ENCODE peak calls at places on chromosomes 5 and 9, in five cellular contexts. One of them, this sample, is unnamed.

GRCh38 chr9:25658587-25658986 is 19.7 kb downstream of the TUSC1 start:
- DNase-seq in H9: no peak
- DNase-seq in trophoblast cell: no peak
- DNase-seq in mesenchymal stem cell: no peak
- DNase-seq in neuronal stem cell: no peak
- DNase-seq in this sample: no peak

GRCh38 chr9:22528485-22528884 is 81.9 kb downstream of the DMRTA1 start:
- DNase-seq in H9: no peak
- DNase-seq in mesenchymal stem cell: peak
- DNase-seq in trophoblast cell: no peak
- DNase-seq in neuronal stem cell: no peak
- DNase-seq in this sample: no peak

GRCh38 chr5:116847960-116848359 is 273.3 kb upstream of the SEMA6A start:
- DNase-seq in neuronal stem cell: no peak
- DNase-seq in H9: no peak
- DNase-seq in trophoblast cell: no peak
- DNase-seq in mesenchymal stem cell: no peak
- DNase-seq in this sample: no peak

GRCh38 chr5:7244208-7244607 is 151.7 kb upstream of the ADCY2 start:
- DNase-seq in neuronal stem cell: no peak
- DNase-seq in mesenchymal stem cell: no peak
- DNase-seq in H9: no peak
- DNase-seq in trophoblast cell: no peak
- DNase-seq in this sample: no peak

GRCh38 chr9:126561582-126561981 is 52.1 kb upstream of the LMX1B start:
- DNase-seq in mesenchymal stem cell: no peak
- DNase-seq in neuronal stem cell: no peak
- DNase-seq in trophoblast cell: no peak
- DNase-seq in H9: no peak
- DNase-seq in this sample: no peak

GRCh38 chr5:147177125-147177840 is 57.5 kb upstream of the STK32A start:
- DNase-seq in mesenchymal stem cell: peak
- DNase-seq in H9: no peak
- DNase-seq in trophoblast cell: no peak
- DNase-seq in neuronal stem cell: no peak
- DNase-seq in this sample: no peak

GRCh38 chr9:93052791-93053540 is 5.5 kb upstream of the SUSD3 start:
- DNase-seq in H9: peak
- DNase-seq in neuronal stem cell: no peak
- DNase-seq in trophoblast cell: no peak
- DNase-seq in mesenchymal stem cell: no peak
- DNase-seq in this sample: peak

GRCh38 chr9:123073991-123074422 is 40.5 kb downstream of the GPR21 start:
- DNase-seq in trophoblast cell: no peak
- DNase-seq in mesenchymal stem cell: peak
- DNase-seq in H9: no peak
- DNase-seq in neuronal stem cell: no peak
- DNase-seq in this sample: no peak

GRCh38 chr9:127898433-127899199 is 787 bp downstream of the ST6GALNAC6 start:
- DNase-seq in mesenchymal stem cell: peak
- DNase-seq in H9: peak
- DNase-seq in neuronal stem cell: no peak
- DNase-seq in trophoblast cell: peak
- DNase-seq in this sample: no peak

GRCh38 chr5:88602584-88602983 is 280.4 kb downstream of the MEF2C start:
- DNase-seq in neuronal stem cell: no peak
- DNase-seq in trophoblast cell: peak
- DNase-seq in H9: no peak
- DNase-seq in mesenchymal stem cell: no peak
- DNase-seq in this sample: peak

GRCh38 chr5:131541766-131542165 is 93.3 kb downstream of the RAPGEF6 start:
- DNase-seq in trophoblast cell: no peak
- DNase-seq in mesenchymal stem cell: no peak
- DNase-seq in H9: no peak
- DNase-seq in neuronal stem cell: no peak
- DNase-seq in this sample: no peak

GRCh38 chr9:97386265-97386633 is 25.6 kb upstream of the TDRD7 start:
- DNase-seq in neuronal stem cell: no peak
- DNase-seq in H9: no peak
- DNase-seq in trophoblast cell: no peak
- DNase-seq in mesenchymal stem cell: no peak
- DNase-seq in this sample: no peak

GRCh38 chr5:152437861-152438260 is 32.8 kb upstream of the NMUR2 start:
- DNase-seq in neuronal stem cell: peak
- DNase-seq in mesenchymal stem cell: no peak
- DNase-seq in trophoblast cell: no peak
- DNase-seq in H9: peak
- DNase-seq in this sample: no peak

GRCh38 chr5:171874210-171874609 is 88.6 kb downstream of the SMIM23 start:
- DNase-seq in H9: no peak
- DNase-seq in neuronal stem cell: no peak
- DNase-seq in trophoblast cell: peak
- DNase-seq in mesenchymal stem cell: peak
- DNase-seq in this sample: no peak

GRCh38 chr9:3699868-3700267 is 174.1 kb upstream of the RFX3 start:
- DNase-seq in mesenchymal stem cell: no peak
- DNase-seq in neuronal stem cell: no peak
- DNase-seq in H9: no peak
- DNase-seq in trophoblast cell: no peak
- DNase-seq in this sample: no peak

GRCh38 chr5:375336-375920 is 53.9 kb downstream of the AHRR start:
- DNase-seq in trophoblast cell: no peak
- DNase-seq in mesenchymal stem cell: no peak
- DNase-seq in neuronal stem cell: no peak
- DNase-seq in H9: peak
- DNase-seq in this sample: no peak

GRCh38 chr9:79431019-79431679 is 140.6 kb upstream of the TLE4 start:
- DNase-seq in H9: no peak
- DNase-seq in neuronal stem cell: no peak
- DNase-seq in trophoblast cell: peak
- DNase-seq in mesenchymal stem cell: no peak
- DNase-seq in this sample: no peak

GRCh38 chr5:124735169-124735858 is 11.1 kb downstream of the ZNF608 start:
- DNase-seq in mesenchymal stem cell: peak
- DNase-seq in H9: peak
- DNase-seq in neuronal stem cell: no peak
- DNase-seq in trophoblast cell: peak
- DNase-seq in this sample: peak

GRCh38 chr5:2269656-2270055 is 386.9 kb upstream of the IRX4 start:
- DNase-seq in trophoblast cell: no peak
- DNase-seq in H9: no peak
- DNase-seq in neuronal stem cell: no peak
- DNase-seq in mesenchymal stem cell: no peak
- DNase-seq in this sample: no peak

GRCh38 chr5:102583663-102584062 is 84.9 kb upstream of the SLCO6A1 start:
- DNase-seq in neuronal stem cell: no peak
- DNase-seq in mesenchymal stem cell: peak
- DNase-seq in trophoblast cell: peak
- DNase-seq in H9: no peak
- DNase-seq in this sample: no peak

GRCh38 chr9:104780796-104781395 is 17.0 kb downstream of the NIPSNAP3B start:
- DNase-seq in H9: no peak
- DNase-seq in trophoblast cell: no peak
- DNase-seq in mesenchymal stem cell: peak
- DNase-seq in neuronal stem cell: no peak
- DNase-seq in this sample: no peak

GRCh38 chr9:31542384-31543055 is 841.9 kb upstream of the ACO1 start:
- DNase-seq in neuronal stem cell: no peak
- DNase-seq in mesenchymal stem cell: peak
- DNase-seq in H9: peak
- DNase-seq in trophoblast cell: no peak
- DNase-seq in this sample: no peak

GRCh38 chr9:128825923-128826702 is 3.5 kb downstream of the SPOUT1 start:
- DNase-seq in mesenchymal stem cell: no peak
- DNase-seq in neuronal stem cell: no peak
- DNase-seq in trophoblast cell: peak
- DNase-seq in H9: no peak
- DNase-seq in this sample: no peak

GRCh38 chr5:17398866-17399835 is 98.9 kb upstream of the TAF11L2 start:
- DNase-seq in H9: no peak
- DNase-seq in neuronal stem cell: no peak
- DNase-seq in trophoblast cell: no peak
- DNase-seq in mesenchymal stem cell: no peak
- DNase-seq in this sample: no peak

GRCh38 chr5:112420111-112420864 is 1.2 kb upstream of the EPB41L4A start:
- DNase-seq in neuronal stem cell: peak
- DNase-seq in H9: peak
- DNase-seq in mesenchymal stem cell: peak
- DNase-seq in trophoblast cell: peak
- DNase-seq in this sample: peak

GRCh38 chr5:13944564-13945195 is at the start of gene DNAH5:
- DNase-seq in H9: no peak
- DNase-seq in mesenchymal stem cell: peak
- DNase-seq in neuronal stem cell: no peak
- DNase-seq in trophoblast cell: no peak
- DNase-seq in this sample: no peak

GRCh38 chr9:126915846-126916543 is 1.4 kb downstream of the RALGPS1 start:
- DNase-seq in trophoblast cell: no peak
- DNase-seq in mesenchymal stem cell: no peak
- DNase-seq in neuronal stem cell: no peak
- DNase-seq in H9: no peak
- DNase-seq in this sample: no peak

GRCh38 chr5:76794871-76795270 is 24.0 kb upstream of the F2RL1 start:
- DNase-seq in H9: no peak
- DNase-seq in trophoblast cell: no peak
- DNase-seq in mesenchymal stem cell: peak
- DNase-seq in neuronal stem cell: no peak
- DNase-seq in this sample: no peak

GRCh38 chr5:57259704-57260103 is 85.8 kb downstream of the GPBP1 start:
- DNase-seq in trophoblast cell: no peak
- DNase-seq in mesenchymal stem cell: peak
- DNase-seq in neuronal stem cell: no peak
- DNase-seq in H9: no peak
- DNase-seq in this sample: no peak

GRCh38 chr5:74763504-74763903 is 3.4 kb downstream of the GFM2 start:
- DNase-seq in H9: no peak
- DNase-seq in neuronal stem cell: no peak
- DNase-seq in trophoblast cell: peak
- DNase-seq in mesenchymal stem cell: peak
- DNase-seq in this sample: no peak

GRCh38 chr5:78958672-78959410 is 26.3 kb downstream of the ARSB start:
- DNase-seq in H9: no peak
- DNase-seq in neuronal stem cell: no peak
- DNase-seq in mesenchymal stem cell: no peak
- DNase-seq in trophoblast cell: no peak
- DNase-seq in this sample: no peak

GRCh38 chr9:19788152-19788551 is 685 bp downstream of the SLC24A2 start:
- DNase-seq in neuronal stem cell: peak
- DNase-seq in H9: peak
- DNase-seq in trophoblast cell: no peak
- DNase-seq in mesenchymal stem cell: no peak
- DNase-seq in this sample: peak

GRCh38 chr9:111483419-111483861 is 743 bp downstream of the ECPAS start:
- DNase-seq in mesenchymal stem cell: no peak
- DNase-seq in neuronal stem cell: peak
- DNase-seq in H9: no peak
- DNase-seq in trophoblast cell: no peak
- DNase-seq in this sample: no peak

GRCh38 chr5:103464801-103465484 is 97.6 kb downstream of the NUDT12 start:
- DNase-seq in neuronal stem cell: no peak
- DNase-seq in trophoblast cell: no peak
- DNase-seq in H9: no peak
- DNase-seq in mesenchymal stem cell: no peak
- DNase-seq in this sample: no peak

GRCh38 chr5:78893959-78894676 is 91.0 kb downstream of the ARSB start:
- DNase-seq in H9: no peak
- DNase-seq in mesenchymal stem cell: no peak
- DNase-seq in trophoblast cell: no peak
- DNase-seq in neuronal stem cell: no peak
- DNase-seq in this sample: no peak

GRCh38 chr5:95704150-95704549 is 21.4 kb upstream of the SPATA9 start:
- DNase-seq in neuronal stem cell: no peak
- DNase-seq in trophoblast cell: peak
- DNase-seq in H9: no peak
- DNase-seq in mesenchymal stem cell: no peak
- DNase-seq in this sample: no peak

GRCh38 chr9:36770025-36770424 is 197.3 kb downstream of the MELK start:
- DNase-seq in trophoblast cell: no peak
- DNase-seq in neuronal stem cell: no peak
- DNase-seq in mesenchymal stem cell: no peak
- DNase-seq in H9: no peak
- DNase-seq in this sample: no peak
- H2BK12ac ChIP-seq in trophoblast cell: no peak
- H2BK12ac ChIP-seq in neuronal stem cell: no peak
- H2BK12ac ChIP-seq in mesenchymal stem cell: no peak
- H2BK12ac ChIP-seq in H9: no peak
- H2BK12ac ChIP-seq in this sample: no peak

DNA sequence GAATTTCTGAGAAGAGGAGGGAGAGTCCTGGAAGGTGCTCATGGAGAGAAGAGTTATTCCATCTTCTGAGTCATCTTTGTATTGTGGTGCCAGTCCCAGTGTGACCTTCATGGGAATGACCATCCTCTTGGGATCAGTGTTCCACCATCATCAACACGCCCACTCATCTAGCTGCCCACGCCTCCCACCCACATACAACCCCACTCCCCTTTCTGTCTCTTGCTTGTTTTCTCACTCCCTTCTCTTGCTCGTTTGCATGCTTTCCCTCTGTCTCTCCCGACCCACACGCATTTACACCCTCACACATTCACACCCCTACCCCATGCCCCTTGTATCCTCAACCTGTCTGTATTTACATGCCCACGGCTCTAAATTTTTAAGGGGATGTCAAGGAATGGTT is 160.2 kb downstream of the ARHGAP26 start:
- DNase-seq in trophoblast cell: no peak
- DNase-seq in mesenchymal stem cell: no peak
- DNase-seq in neuronal stem cell: no peak
- DNase-seq in H9: no peak
- DNase-seq in this sample: no peak
- H2BK12ac ChIP-seq in trophoblast cell: no peak
- H2BK12ac ChIP-seq in mesenchymal stem cell: no peak
- H2BK12ac ChIP-seq in neuronal stem cell: no peak
- H2BK12ac ChIP-seq in H9: no peak
- H2BK12ac ChIP-seq in this sample: no peak

DNA sequence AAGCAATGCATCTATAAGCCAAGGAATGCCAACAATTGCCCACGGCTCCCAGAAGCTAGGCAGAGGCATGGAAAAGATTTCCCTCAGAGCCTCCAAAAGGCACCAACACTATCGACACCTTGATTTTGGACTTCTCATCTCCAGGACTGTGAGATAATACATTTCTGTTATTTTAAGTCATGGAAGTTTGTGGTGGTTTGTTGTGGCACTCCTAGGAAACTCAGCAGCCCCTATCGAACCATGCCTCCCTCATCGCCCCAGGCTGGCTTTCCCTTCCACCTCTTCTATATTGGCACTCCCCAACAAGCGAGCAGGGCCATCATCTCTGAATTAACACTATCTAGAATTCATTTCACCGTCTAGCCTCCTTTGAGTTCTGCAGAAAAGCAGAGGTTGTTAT is 33.7 kb upstream of the TAS2R1 start:
- DNase-seq in trophoblast cell: peak
- DNase-seq in mesenchymal stem cell: no peak
- DNase-seq in H9: no peak
- DNase-seq in neuronal stem cell: no peak
- DNase-seq in this sample: no peak
- H2BK12ac ChIP-seq in trophoblast cell: peak
- H2BK12ac ChIP-seq in mesenchymal stem cell: no peak
- H2BK12ac ChIP-seq in H9: no peak
- H2BK12ac ChIP-seq in neuronal stem cell: no peak
- H2BK12ac ChIP-seq in this sample: no peak

GRCh38 chr5:133487093-133487492 is 125.2 kb downstream of the FSTL4 start:
- DNase-seq in trophoblast cell: no peak
- DNase-seq in mesenchymal stem cell: no peak
- DNase-seq in neuronal stem cell: no peak
- DNase-seq in H9: no peak
- DNase-seq in this sample: no peak
- H2BK12ac ChIP-seq in trophoblast cell: no peak
- H2BK12ac ChIP-seq in mesenchymal stem cell: no peak
- H2BK12ac ChIP-seq in neuronal stem cell: no peak
- H2BK12ac ChIP-seq in H9: no peak
- H2BK12ac ChIP-seq in this sample: no peak

This sample was measured in H1.